ENCODE peak calls at places on chromosomes 7 and 10, in four cellular contexts. One of them, this sample, is unnamed.

GRCh38 chr10:7562026-7562425 is 104.7 kb downstream of the ITIH5 start:
- ATAC-seq in body of pancreas: no peak
- ATAC-seq in A549: no peak
- ATAC-seq in heart left ventricle: no peak
- ATAC-seq in this sample: peak

GRCh38 chr7:110774066-110774465 is 316.9 kb upstream of the LRRN3 start:
- ATAC-seq in body of pancreas: no peak
- ATAC-seq in A549: no peak
- ATAC-seq in heart left ventricle: no peak
- ATAC-seq in this sample: no peak

GRCh38 chr10:73340121-73340520 is 18.5 kb downstream of the CFAP70 start:
- ATAC-seq in body of pancreas: no peak
- ATAC-seq in A549: peak
- ATAC-seq in heart left ventricle: no peak
- ATAC-seq in this sample: no peak

GRCh38 chr10:128187788-128188185 is 61.6 kb upstream of the MKI67 start:
- ATAC-seq in body of pancreas: no peak
- ATAC-seq in A549: no peak
- ATAC-seq in heart left ventricle: no peak
- ATAC-seq in this sample: no peak

GRCh38 chr10:14553434-14553833 is 221.3 kb downstream of the FAM107B start:
- ATAC-seq in body of pancreas: peak
- ATAC-seq in A549: peak
- ATAC-seq in heart left ventricle: no peak
- ATAC-seq in this sample: no peak

GRCh38 chr10:13695588-13695987 is 108.8 kb downstream of the PRPF18 start:
- ATAC-seq in body of pancreas: no peak
- ATAC-seq in A549: no peak
- ATAC-seq in heart left ventricle: no peak
- ATAC-seq in this sample: no peak

GRCh38 chr10:82378146-82378545 is 503.2 kb downstream of the NRG3 start:
- ATAC-seq in body of pancreas: peak
- ATAC-seq in A549: no peak
- ATAC-seq in heart left ventricle: peak
- ATAC-seq in this sample: no peak

GRCh38 chr7:21175714-21176113 is 252.2 kb upstream of the SP4 start:
- ATAC-seq in body of pancreas: no peak
- ATAC-seq in A549: no peak
- ATAC-seq in heart left ventricle: no peak
- ATAC-seq in this sample: no peak

GRCh38 chr10:13776861-13777301 is 190.1 kb downstream of the PRPF18 start:
- ATAC-seq in body of pancreas: no peak
- ATAC-seq in A549: no peak
- ATAC-seq in heart left ventricle: no peak
- ATAC-seq in this sample: no peak

GRCh38 chr10:35126530-35127288 is at the start of gene CREM:
- ATAC-seq in body of pancreas: peak
- ATAC-seq in A549: peak
- ATAC-seq in heart left ventricle: peak
- ATAC-seq in this sample: peak
- TF ChIP-seq POLR2A in body of pancreas: peak
- TF ChIP-seq POLR2A in A549: peak
- TF ChIP-seq POLR2A in heart left ventricle: peak
- TF ChIP-seq POLR2A in this sample: peak

DNA sequence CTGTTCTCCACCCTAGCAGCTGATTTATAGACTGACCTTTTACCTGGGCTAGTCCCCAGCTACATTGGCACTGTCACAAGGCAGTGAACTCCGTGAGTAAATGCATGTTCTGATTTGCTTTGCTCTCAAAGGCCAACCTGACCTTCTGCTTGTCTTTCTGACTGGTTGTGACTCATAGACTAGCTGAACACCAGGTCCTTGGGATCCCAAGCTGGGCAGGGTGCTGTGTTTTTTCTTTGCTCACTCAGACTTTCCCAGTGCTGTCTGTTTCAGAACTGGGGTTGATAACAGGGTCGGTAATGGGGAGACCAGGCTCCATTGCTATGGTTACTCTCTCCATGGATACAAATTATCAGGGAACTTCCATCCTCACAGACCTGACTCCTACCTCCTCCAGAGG is 35.0 kb downstream of the EVX1 start:
- ATAC-seq in body of pancreas: peak
- ATAC-seq in A549: peak
- ATAC-seq in heart left ventricle: no peak
- ATAC-seq in this sample: no peak
- TF ChIP-seq POLR2A in body of pancreas: no peak
- TF ChIP-seq POLR2A in A549: no peak
- TF ChIP-seq POLR2A in heart left ventricle: no peak
- TF ChIP-seq POLR2A in this sample: no peak

DNA sequence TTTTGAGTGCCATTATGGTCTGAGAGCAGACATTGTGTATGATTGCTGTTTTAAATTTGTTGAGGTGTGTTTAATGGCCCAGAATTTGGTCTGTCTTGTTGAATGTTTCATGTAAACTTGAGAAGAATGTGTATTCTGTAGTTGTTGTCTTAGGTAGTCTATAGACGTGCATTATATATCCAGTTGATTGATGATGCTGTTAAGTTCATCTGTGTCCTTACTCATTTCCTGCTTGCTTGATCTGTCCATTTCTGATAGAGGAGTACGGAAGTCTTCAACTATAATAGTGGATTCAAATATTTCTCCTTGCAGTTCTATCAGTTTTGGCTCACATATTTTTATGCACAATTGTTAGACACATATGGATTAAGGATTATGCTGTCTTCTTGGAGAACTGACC is 16.0 kb downstream of the PTPN12 start:
- ATAC-seq in body of pancreas: no peak
- ATAC-seq in A549: no peak
- ATAC-seq in heart left ventricle: no peak
- ATAC-seq in this sample: no peak
- TF ChIP-seq POLR2A in body of pancreas: no peak
- TF ChIP-seq POLR2A in A549: no peak
- TF ChIP-seq POLR2A in heart left ventricle: no peak
- TF ChIP-seq POLR2A in this sample: no peak

DNA sequence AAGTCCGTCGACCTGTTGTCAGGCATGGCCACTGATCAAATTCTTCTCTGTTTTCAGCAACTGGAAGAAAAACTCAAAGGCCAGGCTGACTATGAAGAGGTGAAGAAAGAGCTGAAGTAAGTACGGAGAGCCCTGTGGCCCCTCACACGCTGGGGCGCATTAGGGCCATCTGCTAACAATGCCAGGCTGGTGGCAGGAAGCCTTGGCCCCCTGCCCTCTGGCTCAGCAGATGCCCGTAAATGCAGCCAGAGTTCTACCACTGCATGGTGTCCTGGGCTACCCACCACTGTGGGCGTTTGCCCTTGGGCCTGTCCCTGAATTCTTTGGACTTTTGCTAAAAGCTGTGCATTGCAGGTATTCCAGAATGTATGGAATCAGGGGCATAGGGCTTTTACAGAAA is 96.9 kb upstream of the SH2B2 start:
- ATAC-seq in body of pancreas: no peak
- ATAC-seq in A549: no peak
- ATAC-seq in heart left ventricle: peak
- ATAC-seq in this sample: no peak
- TF ChIP-seq POLR2A in body of pancreas: no peak
- TF ChIP-seq POLR2A in A549: no peak
- TF ChIP-seq POLR2A in heart left ventricle: no peak
- TF ChIP-seq POLR2A in this sample: no peak

DNA sequence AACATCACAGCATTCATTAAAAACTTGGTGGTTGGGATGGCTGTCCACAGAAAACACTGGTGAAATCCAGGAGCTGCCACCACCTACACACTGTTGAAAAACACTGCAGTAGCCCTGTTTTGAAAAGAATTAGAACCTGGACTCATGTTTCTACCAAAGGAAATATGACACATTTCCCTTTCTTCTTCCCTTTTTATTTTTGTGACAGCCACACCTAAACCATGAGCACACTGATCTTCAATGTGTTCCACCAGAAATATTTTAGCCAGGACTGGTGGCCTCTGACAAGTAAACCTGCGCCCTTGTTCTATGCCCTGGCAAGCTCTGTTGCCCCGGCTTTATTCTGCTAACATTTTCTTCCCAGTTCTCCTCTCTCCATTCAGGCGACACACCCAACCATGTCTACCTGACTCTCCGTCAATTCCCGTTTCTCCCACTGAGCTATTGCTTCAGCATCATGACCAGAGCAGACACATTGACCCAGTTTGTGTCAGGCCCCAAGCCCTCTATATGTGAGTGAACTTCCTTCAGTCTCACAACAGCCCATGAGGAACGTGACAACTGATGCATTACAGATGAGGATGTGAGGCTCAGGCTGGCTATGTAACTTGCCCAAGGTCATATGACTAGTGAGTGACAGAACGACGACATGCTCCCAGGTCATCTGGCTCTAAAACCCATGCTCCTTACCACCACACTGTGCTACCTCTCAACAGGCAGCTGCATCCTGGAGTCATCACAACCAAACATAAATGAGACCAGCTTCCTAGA is 3.5 kb downstream of the TMEM140 start:
- ATAC-seq in body of pancreas: no peak
- ATAC-seq in A549: no peak
- ATAC-seq in heart left ventricle: no peak
- ATAC-seq in this sample: no peak
- TF ChIP-seq POLR2A in body of pancreas: no peak
- TF ChIP-seq POLR2A in A549: no peak
- TF ChIP-seq POLR2A in heart left ventricle: peak
- TF ChIP-seq POLR2A in this sample: no peak

DNA sequence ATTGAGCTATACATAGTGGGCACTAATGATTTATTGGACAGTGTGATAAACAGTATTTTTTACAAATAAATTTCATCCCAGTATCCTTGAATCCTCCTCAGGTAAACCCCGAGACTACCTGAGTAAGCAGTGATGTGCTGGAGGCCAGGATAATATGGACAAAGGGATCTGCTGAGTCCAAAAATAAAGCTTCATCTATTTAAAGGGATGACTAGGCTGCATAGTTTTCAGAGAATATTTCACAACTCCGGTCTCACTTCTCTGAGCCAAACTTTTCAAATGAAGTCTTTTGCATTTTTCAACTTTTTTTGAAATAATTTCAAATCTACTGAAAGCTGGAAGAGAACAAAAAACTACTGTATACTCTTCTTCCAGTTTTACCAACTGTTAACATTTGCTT is 2.5 kb downstream of the ACTR3B start:
- ATAC-seq in body of pancreas: no peak
- ATAC-seq in A549: no peak
- ATAC-seq in heart left ventricle: no peak
- ATAC-seq in this sample: no peak
- TF ChIP-seq POLR2A in body of pancreas: no peak
- TF ChIP-seq POLR2A in A549: no peak
- TF ChIP-seq POLR2A in heart left ventricle: no peak
- TF ChIP-seq POLR2A in this sample: no peak

GRCh38 chr10:70479161-70479531 is 579 bp downstream of the PALD1 start:
- ATAC-seq in body of pancreas: peak
- ATAC-seq in A549: peak
- ATAC-seq in heart left ventricle: no peak
- ATAC-seq in this sample: no peak

GRCh38 chr10:70477661-70478162 is 855 bp upstream of the PALD1 start:
- ATAC-seq in body of pancreas: peak
- ATAC-seq in A549: peak
- ATAC-seq in heart left ventricle: no peak
- ATAC-seq in this sample: peak

GRCh38 chr10:70479626-70480253 is 1.2 kb downstream of the PALD1 start:
- ATAC-seq in body of pancreas: no peak
- ATAC-seq in A549: no peak
- ATAC-seq in heart left ventricle: peak
- ATAC-seq in this sample: no peak

GRCh38 chr10:70480254-70480861 is 1.8 kb downstream of the PALD1 start:
- ATAC-seq in body of pancreas: peak
- ATAC-seq in A549: no peak
- ATAC-seq in heart left ventricle: no peak
- ATAC-seq in this sample: no peak

GRCh38 chr10:70478191-70479160 is at the start of gene PALD1:
- ATAC-seq in body of pancreas: peak
- ATAC-seq in A549: peak
- ATAC-seq in heart left ventricle: peak
- ATAC-seq in this sample: peak
- TF ChIP-seq POLR2A in body of pancreas: peak
- TF ChIP-seq POLR2A in A549: peak
- TF ChIP-seq POLR2A in heart left ventricle: peak
- TF ChIP-seq POLR2A in this sample: peak